ENCODE peak calls at places on chromosomes 7 and 10, in eight cellular contexts. F, C, L, Q, E, X, M and J are unnamed samples.

GRCh38 chr7:148478551-148478950 is 112.0 kb upstream of the C7orf33 start:
- DNase-seq in F (no peak), C (no peak), L (no peak), Q (no peak), E (no peak), X (no peak), M (no peak), J (no peak)

GRCh38 chr10:86632009-86632800 is 22.1 kb upstream of the OPN4 start:
- DNase-seq in F (no peak), C (peak), L (no peak), Q (no peak), E (peak), X (peak), M (no peak), J (no peak)

GRCh38 chr7:15832996-15833395 is 146.5 kb upstream of the MEOX2 start:
- DNase-seq in F (no peak), C (no peak), L (no peak), Q (no peak), E (no peak), X (peak), M (no peak), J (no peak)

GRCh38 chr10:132363921-132364593 is 32.1 kb downstream of the LRRC27 start:
- DNase-seq in F (peak), C (peak), L (no peak), Q (no peak), E (no peak), X (no peak), M (no peak), J (peak)

GRCh38 chr7:28804990-28805389 is 153.1 kb downstream of the TRIL start:
- DNase-seq in F (no peak), C (no peak), L (peak), Q (no peak), E (no peak), X (peak), M (no peak), J (no peak)

GRCh38 chr7:55887786-55888185 is 530 bp downstream of the ZNF713 start:
- DNase-seq in F (no peak), C (no peak), L (no peak), Q (peak), E (no peak), X (no peak), M (no peak), J (no peak)

GRCh38 chr7:92464515-92464914 is 13.2 kb downstream of the ERVW-1 start:
- DNase-seq in F (no peak), C (no peak), L (no peak), Q (no peak), E (no peak), X (no peak), M (no peak), J (no peak)

GRCh38 chr7:127948936-127949335 is 82.3 kb downstream of the LRRC4 start:
- DNase-seq in F (no peak), C (no peak), L (no peak), Q (no peak), E (no peak), X (no peak), M (no peak), J (no peak)